ENCODE peak calls at places on chromosome 1, in four cellular contexts. H is activated CD8-positive, alpha-beta memory T cell treated with anti-CD3 and anti-CD28 coated beads for 1 hour; G is skeletal muscle cell; E is globus pallidus. X is an unnamed sample.
A peak's percentile ranks its signal among the peaks of the same experiment; 100 is the strongest.

GRCh38 chr1:1318131-1318652 is 6.3 kb downstream of the INTS11 start:
- DNase-seq in H (no peak), G (peak; percentile 75), E (no peak), X (no peak)

GRCh38 chr1:209076688-209077087 is 506.8 kb upstream of the CAMK1G start:
- DNase-seq in H (no peak), G (no peak), E (no peak), X (no peak)

GRCh38 chr1:168504064-168504837 is 39.5 kb downstream of the XCL2 start:
- DNase-seq in H (no peak), G (peak; percentile 70), E (peak; percentile 35), X (no peak)

GRCh38 chr1:43306688-43307457 is 6.1 kb downstream of the TIE1 start:
- DNase-seq in H (no peak), G (no peak), E (no peak), X (no peak)

GRCh38 chr1:70208292-70208691 is 2.9 kb upstream of the LRRC40 start:
- DNase-seq in H (no peak), G (no peak), E (no peak), X (no peak)

GRCh38 chr1:198699167-198700015 is 60.6 kb downstream of the PTPRC start:
- DNase-seq in H (peak; percentile 46), G (no peak), E (peak; percentile 20), X (peak; percentile 61)

GRCh38 chr1:210901981-210902770 is 231.8 kb downstream of the KCNH1 start:
- DNase-seq in H (no peak), G (no peak), E (no peak), X (no peak)

GRCh38 chr1:202241376-202242079 is 47.9 kb downstream of the LGR6 start:
- DNase-seq in H (no peak), G (no peak), E (no peak), X (no peak)

GRCh38 chr1:216034506-216034905 is 388.7 kb downstream of the USH2A start:
- DNase-seq in H (no peak), G (no peak), E (no peak), X (no peak)

GRCh38 chr1:197360068-197360467 is 92.0 kb downstream of the CRB1 start:
- DNase-seq in H (no peak), G (peak; percentile 81), E (no peak), X (no peak)